ENCODE peak calls at places on chromosomes 5 and 9, in ten cellular contexts. R, Q, K, W, G, A, S, O, C and Z are unnamed samples.
A peak's percentile ranks its signal among the peaks of the same experiment; 100 is the strongest.

GRCh38 chr5:142864293-142865260 is 94.4 kb downstream of the ARHGAP26 start:
- DNase-seq in R (no peak), Q (no peak), K (no peak), W (no peak), G (no peak), A (no peak), S (no peak), O (no peak), C (peak; percentile 48), Z (no peak)

GRCh38 chr5:129771058-129771838 is 23.4 kb downstream of the MINAR2 start:
- DNase-seq in R (no peak), Q (peak; percentile 35), K (no peak), W (peak; percentile 16), G (peak; percentile 62), A (no peak), S (peak; percentile 48), O (no peak), C (peak; percentile 72), Z (peak; percentile 57)

GRCh38 chr5:7926296-7926695 is 57.3 kb downstream of the MTRR start:
- DNase-seq in R (no peak), Q (no peak), K (no peak), W (no peak), G (no peak), A (no peak), S (no peak), O (no peak), C (peak; percentile 75), Z (no peak)

GRCh38 chr9:94926457-94926852 is 200.0 kb downstream of the AOPEP start:
- DNase-seq in R (no peak), Q (peak; percentile 72), K (no peak), W (no peak), G (no peak), A (no peak), S (no peak), O (no peak), C (no peak), Z (no peak)

GRCh38 chr9:76658510-76659231 is 105.6 kb upstream of the PCA3 start:
- DNase-seq in R (no peak), Q (no peak), K (no peak), W (no peak), G (no peak), A (no peak), S (no peak), O (no peak), C (peak; percentile 84), Z (peak; percentile 64)

GRCh38 chr5:60687927-60688720 is 11.8 kb downstream of the DEPDC1B start:
- DNase-seq in R (no peak), Q (no peak), K (no peak), W (no peak), G (peak; percentile 21), A (no peak), S (no peak), O (no peak), C (peak; percentile 69), Z (peak; percentile 76)

GRCh38 chr9:103397868-103398600 is 402.9 kb downstream of the CYLC2 start:
- DNase-seq in R (no peak), Q (peak; percentile 34), K (no peak), W (no peak), G (peak; percentile 74), A (no peak), S (no peak), O (no peak), C (peak; percentile 54), Z (peak; percentile 76)

GRCh38 chr5:133489632-133490031 is 122.7 kb downstream of the FSTL4 start:
- DNase-seq in R (no peak), Q (no peak), K (no peak), W (no peak), G (peak; percentile 79), A (no peak), S (no peak), O (no peak), C (no peak), Z (peak; percentile 45)

GRCh38 chr9:124485936-124486335 is 21.3 kb downstream of the NR5A1 start:
- DNase-seq in R (no peak), Q (no peak), K (no peak), W (no peak), G (peak; percentile 62), A (no peak), S (no peak), O (no peak), C (no peak), Z (no peak)

GRCh38 chr5:141926434-141926833 is 2.8 kb downstream of the DELE1 start:
- DNase-seq in R (no peak), Q (no peak), K (no peak), W (no peak), G (no peak), A (no peak), S (no peak), O (no peak), C (no peak), Z (no peak)

GRCh38 chr5:132496631-132497487 is 6.3 kb upstream of the IRF1 start:
- DNase-seq in R (no peak), Q (peak; percentile 91), K (peak; percentile 93), W (peak; percentile 90), G (no peak), A (peak; percentile 96), S (peak; percentile 91), O (peak; percentile 91), C (peak; percentile 96), Z (no peak)

GRCh38 chr5:73727470-73727869 is 101.5 kb downstream of the ARHGEF28 start:
- DNase-seq in R (no peak), Q (no peak), K (no peak), W (no peak), G (no peak), A (no peak), S (no peak), O (no peak), C (no peak), Z (no peak)

GRCh38 chr5:109692852-109693251 is 3.1 kb downstream of the MAN2A1 start:
- DNase-seq in R (no peak), Q (no peak), K (no peak), W (peak; percentile 26), G (peak; percentile 14), A (no peak), S (no peak), O (no peak), C (no peak), Z (no peak)

DNA sequence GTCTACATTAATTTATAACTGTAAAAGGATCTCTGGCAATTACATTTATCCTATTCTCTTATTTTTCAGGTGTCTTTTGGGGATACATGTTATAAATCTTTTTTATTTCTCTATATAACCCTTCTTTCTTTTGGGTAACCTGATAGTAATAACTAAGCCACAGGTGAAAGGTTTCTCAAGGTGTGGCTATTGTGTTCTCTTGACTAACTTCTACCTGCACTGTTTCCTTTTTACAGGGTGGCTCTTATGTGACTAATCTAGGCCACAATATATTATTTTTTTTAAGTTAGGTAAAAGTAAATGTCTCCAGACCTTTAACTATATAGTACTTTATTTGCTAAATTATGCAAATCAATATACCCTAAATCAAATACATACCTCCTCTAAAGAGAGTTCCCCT is 193.2 kb downstream of the EFNA5 start:
- DNase-seq in R (no peak), Q (no peak), K (no peak), W (no peak), G (no peak), A (no peak), S (no peak), O (no peak), C (no peak), Z (peak; percentile 67)
- H3K4me3 ChIP-seq in R (no peak overlapping the region), Q (peak overlapping the region; percentile 33), K (no peak overlapping the region), W (no peak overlapping the region), G (no peak overlapping the region), A (no peak overlapping the region), S (no peak overlapping the region), O (no peak overlapping the region), C (no peak overlapping the region), Z (no peak overlapping the region)

GRCh38 chr9:22100626-22101025 is 91.5 kb upstream of the CDKN2B start:
- DNase-seq in R (no peak), Q (no peak), K (no peak), W (no peak), G (no peak), A (no peak), S (no peak), O (no peak), C (no peak), Z (no peak)
- TF ChIP-seq CTCF in R (no peak), Q (no peak), K (no peak), W (no peak), G (no peak), A (no peak), S (no peak), O (no peak), C (no peak), Z (no peak)

DNA sequence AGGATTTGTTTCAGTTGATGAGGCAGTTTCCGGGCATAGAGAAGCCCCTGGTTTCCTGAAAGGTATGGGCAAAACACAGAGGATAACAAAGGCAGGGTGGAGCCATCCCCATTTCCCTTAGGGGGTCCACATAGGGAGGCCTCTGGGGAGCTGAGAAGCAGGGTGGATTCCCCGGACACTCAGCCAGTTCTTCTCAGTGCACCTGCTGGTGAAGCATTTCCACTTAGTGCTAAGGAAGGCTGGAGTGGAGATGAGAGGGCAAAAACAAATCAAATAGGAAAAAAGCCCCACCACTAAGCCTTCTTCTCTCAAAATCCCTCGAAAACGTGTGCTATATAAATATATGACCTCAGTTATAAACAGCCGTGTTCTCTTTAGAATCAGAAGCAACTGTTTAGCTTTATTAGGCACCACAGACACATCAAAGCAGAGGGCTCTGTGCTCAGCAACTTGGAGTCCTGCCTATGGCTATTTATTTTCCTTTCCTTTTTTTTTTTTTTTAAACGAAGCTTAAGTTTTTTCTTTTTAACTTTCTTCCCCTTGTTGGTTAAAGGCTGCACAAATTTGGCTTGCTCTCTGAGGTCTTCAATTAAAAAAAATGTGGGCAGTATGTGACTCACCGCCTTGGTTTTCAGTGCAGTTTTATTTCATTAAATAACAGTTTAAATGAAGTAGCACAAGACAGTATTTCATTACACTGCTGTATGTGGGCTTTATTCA is 67.7 kb downstream of the PRDM6 start:
- DNase-seq in R (no peak), Q (no peak), K (no peak), W (no peak), G (no peak), A (no peak), S (no peak), O (no peak), C (peak; percentile 74), Z (peak; percentile 35)
- H3K4me3 ChIP-seq in R (no peak overlapping the region), Q (no peak overlapping the region), K (no peak overlapping the region), W (no peak overlapping the region), G (no peak overlapping the region), A (no peak overlapping the region), S (no peak overlapping the region), O (no peak overlapping the region), C (no peak overlapping the region), Z (no peak overlapping the region)

GRCh38 chr9:134170525-134171315 is 6.4 kb upstream of the RNU6ATAC start:
- DNase-seq in R (no peak), Q (peak; percentile 20), K (no peak), W (no peak), G (no peak), A (no peak), S (no peak), O (no peak), C (no peak), Z (no peak)

GRCh38 chr9:134169724-134170401 is 5.5 kb upstream of the RNU6ATAC start:
- DNase-seq in R (no peak), Q (no peak), K (no peak), W (no peak), G (no peak), A (no peak), S (no peak), O (no peak), C (no peak), Z (no peak)

GRCh38 chr9:134167530-134167931 is 3.2 kb upstream of the RNU6ATAC start:
- DNase-seq in R (no peak), Q (no peak), K (no peak), W (no peak), G (no peak), A (no peak), S (no peak), O (no peak), C (no peak), Z (peak; percentile 15)

GRCh38 chr9:134169166-134169565 is 4.8 kb upstream of the RNU6ATAC start:
- DNase-seq in R (no peak), Q (no peak), K (no peak), W (no peak), G (no peak), A (no peak), S (no peak), O (no peak), C (no peak), Z (no peak)

GRCh38 chr9:134168731-134169130 is 4.4 kb upstream of the RNU6ATAC start:
- DNase-seq in R (no peak), Q (no peak), K (no peak), W (no peak), G (peak; percentile 33), A (no peak), S (no peak), O (no peak), C (no peak), Z (no peak)
- TF ChIP-seq CTCF in R (no peak), Q (no peak), K (no peak), W (no peak), G (peak; percentile 46), A (no peak), S (no peak), O (no peak), C (no peak), Z (peak; percentile 19)